ENCODE peak calls at places on chromosomes 4 and X, in five cellular contexts. L, T, Z, V and O are unnamed samples.

GRCh38 chr4:19164334-19164733 is 1087.4 kb upstream of the SLIT2 start:
- DNase-seq in T (no peak), V (no peak), L (no peak), Z (no peak), O (no peak)

GRCh38 chr4:91064157-91064853 is 937.1 kb downstream of the CCSER1 start:
- DNase-seq in Z (no peak), L (no peak), T (no peak), V (no peak), O (peak)

GRCh38 chr4:17921451-17921850 is 100.1 kb downstream of the LCORL start:
- DNase-seq in T (no peak), Z (no peak), L (no peak), V (no peak), O (no peak)

GRCh38 chr4:139403457-139403856 is 50.5 kb upstream of the RAB33B start:
- DNase-seq in V (no peak), Z (no peak), T (no peak), L (no peak), O (no peak)

GRCh38 chrX:739611-740010 is 109.0 kb downstream of the SHOX start:
- DNase-seq in V (peak), T (no peak), Z (no peak), L (no peak), O (no peak)

GRCh38 chrX:24838624-24839023 is 144.9 kb downstream of the POLA1 start:
- DNase-seq in V (no peak), Z (peak), T (peak), L (no peak), O (peak)

GRCh38 chrX:39630344-39630743 is 467.4 kb downstream of the BCOR start:
- DNase-seq in Z (no peak), L (no peak), T (no peak), V (no peak), O (no peak)

GRCh38 chr4:5747746-5748365 is 36.9 kb downstream of the EVC start:
- DNase-seq in L (no peak), V (peak), T (peak), Z (no peak), O (peak)

GRCh38 chrX:1231850-1232505 is 19.5 kb upstream of the CRLF2 start:
- DNase-seq in L (no peak), V (no peak), Z (no peak), T (no peak), O (no peak)

GRCh38 chrX:106742193-106742592 is 15.7 kb downstream of the RNF128 start:
- DNase-seq in V (no peak), Z (no peak), L (no peak), T (no peak), O (no peak)

GRCh38 chr4:73917081-73917501 is 47.9 kb downstream of the CXCL1 start:
- DNase-seq in Z (no peak), V (no peak), T (peak), L (no peak), O (peak)

GRCh38 chr4:123547167-123547817 is 150.7 kb downstream of the SPRY1 start:
- DNase-seq in L (no peak), Z (no peak), T (no peak), V (no peak), O (no peak)

GRCh38 chrX:50627696-50628095 is 157.1 kb upstream of the DGKK start:
- DNase-seq in V (no peak), T (no peak), Z (no peak), L (no peak), O (no peak)

GRCh38 chrX:6226053-6226645 is 2.5 kb downstream of the NLGN4X start:
- DNase-seq in V (no peak), T (no peak), L (no peak), Z (peak), O (no peak)

GRCh38 chr4:121380448-121381147 is at the start of gene QRFPR:
- DNase-seq in V (no peak), T (no peak), Z (peak), L (no peak), O (peak)

GRCh38 chr4:110654254-110654635 is 31.4 kb upstream of the PITX2 start:
- DNase-seq in Z (no peak), V (no peak), T (no peak), L (no peak), O (peak)

GRCh38 chr4:165508372-165509120 is 129.7 kb downstream of the CPE start:
- DNase-seq in Z (no peak), T (no peak), V (no peak), L (no peak), O (no peak)

GRCh38 chr4:153205757-153206156 is 1.5 kb downstream of the TRIM2 start:
- DNase-seq in V (no peak), T (peak), Z (no peak), L (no peak), O (peak)

GRCh38 chr4:36196145-36196925 is 48.0 kb downstream of the ARAP2 start:
- DNase-seq in V (no peak), L (no peak), Z (no peak), T (no peak), O (no peak)